ENCODE peak calls at places on chromosomes 12 and 14, in nine cellular contexts. N is NCI-H345; W is astrocyte of the spinal cord; C is nephron progenitor cell; K is NCI-H2081; F is pons; O is activated naive CD4-positive, alpha-beta T cell; E is glutamatergic neuron; U is uterus. Q is an unnamed sample.

GRCh38 chr14:51595831-51596472 is 55.8 kb upstream of the FRMD6 start:
- DNase-seq in C (peak), K (no peak), N (no peak), E (no peak), W (no peak), F (no peak), U (no peak), O (no peak), Q (no peak)

GRCh38 chr12:23640754-23641153 is 308.7 kb downstream of the SOX5 start:
- DNase-seq in E (no peak), O (no peak), K (peak), F (peak), U (no peak), N (peak), C (no peak), W (no peak), Q (no peak)

GRCh38 chr12:105164068-105164467 is 56.5 kb downstream of the WASHC4 start:
- DNase-seq in O (no peak), F (no peak), N (no peak), K (no peak), C (no peak), U (no peak), E (no peak), W (no peak), Q (peak)

GRCh38 chr12:5988659-5989116 is 43.6 kb upstream of the ANO2 start:
- DNase-seq in K (peak), W (peak), F (peak), O (peak), N (peak), U (peak), E (peak), C (peak), Q (peak)

GRCh38 chr12:15497621-15498285 is 175.4 kb downstream of the PTPRO start:
- DNase-seq in C (no peak), N (no peak), O (no peak), K (no peak), W (no peak), F (no peak), U (no peak), E (no peak), Q (no peak)

GRCh38 chr12:114662512-114663177 is 21.3 kb downstream of the TBX3 start:
- DNase-seq in K (peak), C (peak), O (no peak), W (peak), E (peak), N (peak), U (peak), F (peak), Q (peak)

GRCh38 chr14:64513271-64513670 is 8.7 kb downstream of the ZBTB1 start:
- DNase-seq in K (no peak), N (no peak), W (no peak), E (no peak), C (no peak), O (no peak), F (no peak), U (no peak), Q (no peak)

GRCh38 chr12:6230321-6231110 is 30.3 kb downstream of the CD9 start:
- DNase-seq in N (no peak), C (no peak), K (no peak), O (peak), W (peak), E (no peak), F (peak), U (peak), Q (peak)

GRCh38 chr12:112049351-112049750 is 36.1 kb downstream of the ERP29 start:
- DNase-seq in N (no peak), W (no peak), U (no peak), C (no peak), E (no peak), F (no peak), K (no peak), O (no peak), Q (no peak)

GRCh38 chr12:98456583-98457573 is 58.5 kb upstream of the TMPO start:
- DNase-seq in U (no peak), K (no peak), N (no peak), F (no peak), E (peak), O (no peak), C (peak), W (peak), Q (no peak)

GRCh38 chr12:120842595-120842994 is 61.6 kb downstream of the SPPL3 start:
- DNase-seq in W (no peak), O (no peak), K (no peak), U (no peak), C (no peak), N (no peak), E (no peak), F (no peak), Q (no peak)

GRCh38 chr12:82793882-82794281 is 107.2 kb downstream of the TMTC2 start:
- DNase-seq in C (peak), K (no peak), F (no peak), W (no peak), N (peak), O (no peak), U (no peak), E (no peak), Q (no peak)

GRCh38 chr14:85576848-85577541 is 47.1 kb downstream of the FLRT2 start:
- DNase-seq in F (no peak), O (no peak), N (no peak), C (no peak), W (peak), U (no peak), E (no peak), K (no peak), Q (peak)

GRCh38 chr14:91968280-91968679 is 20.8 kb upstream of the FBLN5 start:
- DNase-seq in E (no peak), C (no peak), N (no peak), O (no peak), F (no peak), U (no peak), K (no peak), W (no peak), Q (no peak)

GRCh38 chr14:22003471-22003870 is 329.9 kb upstream of the OR4E1 start:
- DNase-seq in E (no peak), K (no peak), U (no peak), O (no peak), F (no peak), W (no peak), N (no peak), C (no peak), Q (no peak)

GRCh38 chr12:94100254-94100653 is 48.1 kb upstream of the PLXNC1 start:
- DNase-seq in F (no peak), C (no peak), O (no peak), N (peak), U (peak), E (no peak), K (no peak), W (peak), Q (peak)

GRCh38 chr12:120722784-120723183 is 2.8 kb upstream of the ACADS start:
- DNase-seq in C (no peak), N (no peak), F (no peak), E (no peak), U (no peak), O (no peak), K (no peak), W (no peak), Q (no peak)

GRCh38 chr14:52146504-52146903 is 77.6 kb upstream of the NID2 start:
- DNase-seq in U (no peak), F (no peak), E (no peak), C (no peak), W (no peak), O (no peak), N (no peak), K (no peak), Q (no peak)

GRCh38 chr12:95673576-95673975 is 117.0 kb downstream of the NTN4 start:
- DNase-seq in E (no peak), F (no peak), N (no peak), K (no peak), W (no peak), O (no peak), C (no peak), U (no peak), Q (no peak)

GRCh38 chr12:98516184-98516873 is 939 bp downstream of the TMPO start:
- DNase-seq in K (peak), N (peak), F (peak), C (peak), W (peak), E (peak), O (peak), U (peak), Q (peak)

GRCh38 chr14:73143003-73143402 is 6.7 kb downstream of the PSEN1 start:
- DNase-seq in C (no peak), F (peak), E (no peak), N (no peak), W (no peak), O (no peak), U (no peak), K (no peak), Q (no peak)

GRCh38 chr12:47155457-47156166 is 75.9 kb upstream of the AMIGO2 start:
- DNase-seq in N (no peak), F (no peak), C (no peak), U (no peak), K (no peak), O (no peak), W (peak), E (no peak), Q (peak)

GRCh38 chr12:27635349-27635972 is 60.8 kb upstream of the REP15 start:
- DNase-seq in N (peak), K (peak), U (no peak), C (no peak), O (no peak), F (peak), W (peak), E (no peak), Q (peak)

GRCh38 chr14:59819446-59820088 is 51.0 kb downstream of the RTN1 start:
- DNase-seq in W (no peak), E (no peak), U (no peak), O (no peak), K (no peak), C (no peak), F (no peak), N (no peak), Q (no peak)

GRCh38 chr14:79483472-79483871 is 727.8 kb downstream of the DIO2 start:
- DNase-seq in O (no peak), C (no peak), N (no peak), W (peak), U (no peak), E (no peak), F (peak), K (no peak), Q (peak)

GRCh38 chr12:47360771-47361388 is 281.1 kb upstream of the AMIGO2 start:
- DNase-seq in U (no peak), K (no peak), F (peak), N (no peak), O (no peak), E (no peak), W (no peak), C (no peak), Q (no peak)

GRCh38 chr12:59041241-59042121 is 121.2 kb upstream of the LRIG3 start:
- DNase-seq in C (no peak), W (peak), F (no peak), E (no peak), K (no peak), U (no peak), O (no peak), N (no peak), Q (peak)

GRCh38 chr12:1776139-1776975 is 44.0 kb upstream of the LRTM2 start:
- DNase-seq in U (no peak), N (no peak), C (no peak), E (no peak), O (no peak), F (no peak), W (peak), K (no peak), Q (peak)

GRCh38 chr14:94044476-94045091 is 18.4 kb downstream of the OTUB2 start:
- DNase-seq in C (no peak), K (no peak), F (no peak), E (no peak), N (no peak), O (no peak), U (no peak), W (no peak), Q (no peak)

GRCh38 chr14:93959239-93960107 is 16.9 kb downstream of the ASB2 start:
- DNase-seq in F (peak), K (no peak), W (peak), O (peak), C (no peak), N (no peak), E (no peak), U (peak), Q (peak)

GRCh38 chr12:1338483-1339177 is 255.8 kb downstream of the FBXL14 start:
- DNase-seq in W (no peak), N (no peak), E (no peak), F (no peak), U (no peak), O (no peak), C (no peak), K (no peak), Q (no peak)

GRCh38 chr12:52010152-52010622 is 3.4 kb downstream of the TAMALIN start:
- DNase-seq in N (no peak), E (peak), O (no peak), U (peak), K (no peak), F (peak), W (peak), C (peak), Q (no peak)

GRCh38 chr14:50937325-50937724 is 7.0 kb downstream of the PYGL start:
- DNase-seq in F (no peak), E (no peak), C (no peak), N (no peak), K (no peak), U (no peak), O (no peak), W (peak), Q (peak)

GRCh38 chr14:87679094-87679493 is 313.9 kb downstream of the GALC start:
- DNase-seq in F (no peak), O (no peak), N (no peak), U (no peak), C (no peak), K (no peak), E (no peak), W (no peak), Q (no peak)

GRCh38 chr12:103529306-103529705 is 33.5 kb upstream of the C12orf42 start:
- DNase-seq in W (no peak), O (no peak), C (no peak), F (no peak), E (no peak), U (no peak), N (peak), K (no peak), Q (peak)

GRCh38 chr12:29714966-29715365 is 68.8 kb downstream of the TMTC1 start:
- DNase-seq in F (no peak), O (no peak), N (no peak), C (no peak), E (no peak), K (no peak), W (no peak), U (no peak), Q (no peak)